ENCODE peak calls at places on chromosomes 12 and 14, in eight cellular contexts. J is ovary, O is neural crest cell, D is MM.1S, G is body of pancreas, H is OCI-LY7, T is AG04450, B is lower lobe of right lung. X is an unnamed sample.

GRCh38 chr12:58608711-58609110 is 311.6 kb downstream of the LRIG3 start:
- DNase-seq in J (no peak), O (no peak), D (no peak), G (no peak), H (no peak), T (no peak), B (no peak), X (no peak)

GRCh38 chr12:99287136-99287535 is 360.4 kb upstream of the GARIN6 start:
- DNase-seq in J (no peak), O (no peak), D (no peak), G (no peak), H (no peak), T (no peak), B (no peak), X (no peak)

GRCh38 chr14:96938946-96939345 is 141.8 kb downstream of the VRK1 start:
- DNase-seq in J (no peak), O (no peak), D (no peak), G (no peak), H (no peak), T (no peak), B (no peak), X (no peak)

GRCh38 chr14:55138091-55138490 is 9.0 kb downstream of the LGALS3 start:
- DNase-seq in J (no peak), O (no peak), D (no peak), G (no peak), H (peak), T (no peak), B (no peak), X (no peak)

GRCh38 chr12:115506822-115507629 is 770.5 kb downstream of the MED13L start:
- DNase-seq in J (no peak), O (no peak), D (no peak), G (no peak), H (no peak), T (no peak), B (no peak), X (no peak)

GRCh38 chr12:123937707-123938600 is 34.7 kb downstream of the CCDC92 start:
- DNase-seq in J (no peak), O (no peak), D (peak), G (no peak), H (no peak), T (no peak), B (no peak), X (no peak)

GRCh38 chr14:74140374-74140850 is 55.7 kb downstream of the LIN52 start:
- DNase-seq in J (no peak), O (no peak), D (no peak), G (peak), H (peak), T (no peak), B (peak), X (peak)

GRCh38 chr14:87566986-87567385 is 426.0 kb downstream of the GALC start:
- DNase-seq in J (no peak), O (no peak), D (no peak), G (no peak), H (no peak), T (no peak), B (no peak), X (no peak)

GRCh38 chr12:46089414-46090162 is 99.2 kb upstream of the SCAF11 start:
- DNase-seq in J (no peak), O (no peak), D (peak), G (no peak), H (peak), T (no peak), B (no peak), X (no peak)

GRCh38 chr14:66600416-66600815 is 92.5 kb downstream of the GPHN start:
- DNase-seq in J (no peak), O (no peak), D (no peak), G (no peak), H (no peak), T (no peak), B (no peak), X (no peak)

GRCh38 chr14:101150010-101150409 is 246.5 kb upstream of the RTL1 start:
- DNase-seq in J (no peak), O (no peak), D (no peak), G (no peak), H (no peak), T (no peak), B (no peak), X (no peak)

GRCh38 chr14:58824106-58824505 is 186.3 kb downstream of the DACT1 start:
- DNase-seq in J (no peak), O (no peak), D (no peak), G (no peak), H (no peak), T (no peak), B (no peak), X (no peak)

GRCh38 chr12:126483145-126484068 is 1418.2 kb downstream of the AACS start:
- DNase-seq in J (no peak), O (no peak), D (no peak), G (peak), H (no peak), T (no peak), B (no peak), X (no peak)

GRCh38 chr12:2411586-2412304 is 359.0 kb downstream of the CACNA1C start:
- DNase-seq in J (no peak), O (no peak), D (no peak), G (no peak), H (no peak), T (no peak), B (no peak), X (no peak)

GRCh38 chr14:37047996-37048395 is 124.4 kb downstream of the SLC25A21 start:
- DNase-seq in J (no peak), O (no peak), D (no peak), G (no peak), H (no peak), T (no peak), B (no peak), X (no peak)
- TF ChIP-seq CTCF in J (no peak), O (no peak), D (no peak), G (no peak), H (no peak), T (no peak), B (no peak), X (no peak)

GRCh38 chr12:14775652-14776020 is 27.6 kb downstream of the WBP11 start:
- DNase-seq in J (no peak), O (no peak), D (no peak), G (no peak), H (no peak), T (no peak), B (no peak), X (no peak)

GRCh38 chr12:14774074-14774943 is 29.0 kb downstream of the WBP11 start:
- DNase-seq in J (peak), O (peak), D (peak), G (peak), H (peak), T (peak), B (peak), X (peak)

GRCh38 chr12:14774944-14775651 is 28.2 kb downstream of the WBP11 start:
- DNase-seq in J (peak), O (no peak), D (no peak), G (peak), H (peak), T (no peak), B (peak), X (peak)

GRCh38 chr12:14777271-14777670 is 26.0 kb downstream of the WBP11 start:
- DNase-seq in J (no peak), O (no peak), D (no peak), G (peak), H (no peak), T (no peak), B (no peak), X (no peak)

DNA sequence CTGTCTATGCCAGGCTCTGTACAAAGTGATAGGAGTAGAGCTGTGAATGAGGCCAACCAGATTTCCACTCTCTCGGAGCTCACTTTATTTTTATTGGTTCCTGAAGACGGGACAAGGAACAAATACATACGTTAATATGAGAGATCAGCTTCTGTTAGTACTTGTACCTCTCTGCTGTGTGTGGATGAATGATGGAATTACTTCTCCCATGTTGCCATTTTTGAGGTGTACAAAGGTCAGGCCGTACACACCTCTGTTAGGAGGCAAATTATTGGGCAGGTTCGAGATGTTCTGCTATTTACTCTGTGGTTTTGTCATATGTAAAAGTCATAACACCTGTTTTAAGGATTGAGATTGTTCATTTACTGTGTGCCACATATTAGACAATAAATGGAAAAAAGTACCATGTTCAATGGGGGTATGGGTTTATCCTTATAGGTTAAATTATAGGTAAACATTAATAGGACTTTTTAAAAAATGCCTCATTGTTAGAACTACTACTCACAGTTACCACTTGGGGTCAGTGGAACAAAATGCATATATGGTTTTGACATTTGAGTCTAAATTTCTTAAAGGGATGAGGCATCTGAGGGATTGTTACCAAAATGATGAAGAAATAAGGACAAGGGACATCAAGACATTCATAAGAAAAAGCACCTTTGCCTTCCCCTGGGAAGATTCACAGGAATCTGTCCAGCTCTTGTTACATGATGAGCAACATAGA is 26.9 kb downstream of the WBP11 start:
- DNase-seq in J (no peak), O (no peak), D (peak), G (no peak), H (peak), T (no peak), B (no peak), X (no peak)
- TF ChIP-seq CTCF in J (no peak), O (peak), D (peak), G (peak), H (peak), T (peak), B (no peak), X (peak)

GRCh38 chr12:86283607-86284006 is 27.4 kb upstream of the MGAT4C start:
- DNase-seq in J (no peak), O (no peak), D (no peak), G (no peak), H (no peak), T (no peak), B (no peak), X (no peak)
- TF ChIP-seq CTCF in J (no peak), O (no peak), D (no peak), G (no peak), H (no peak), T (no peak), B (no peak), X (no peak)

GRCh38 chr12:50764116-50764860 is 387 bp downstream of the ATF1 start:
- DNase-seq in J (peak), O (peak), D (peak), G (peak), H (peak), T (no peak), B (peak), X (no peak)
- TF ChIP-seq CTCF in J (no peak), O (no peak), D (no peak), G (peak), H (no peak), T (no peak), B (no peak), X (no peak)

DNA sequence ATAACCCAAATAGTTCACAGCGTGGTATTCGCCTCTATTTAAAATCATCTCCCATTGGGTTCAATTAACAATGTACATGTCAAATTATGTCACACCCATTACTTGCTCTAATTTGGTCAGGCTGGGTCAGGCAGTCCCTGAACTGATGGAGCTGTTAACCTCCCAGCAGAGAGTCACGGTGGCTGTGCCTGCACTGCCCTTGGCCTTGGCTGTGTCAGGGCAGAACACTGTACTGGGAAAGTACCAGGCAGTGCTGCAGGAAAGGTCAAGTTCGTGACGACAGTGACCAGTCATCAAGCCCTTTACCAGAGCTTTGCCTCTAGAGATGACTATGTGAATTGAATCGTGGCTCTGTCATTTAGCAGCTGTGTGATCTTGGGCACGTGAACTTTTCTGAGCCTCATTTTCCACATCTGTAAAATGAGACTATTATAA is 100.0 kb downstream of the ARF6 start:
- DNase-seq in J (no peak), O (no peak), D (no peak), G (no peak), H (no peak), T (no peak), B (no peak), X (no peak)
- TF ChIP-seq CTCF in J (no peak), O (no peak), D (no peak), G (no peak), H (no peak), T (no peak), B (no peak), X (no peak)

GRCh38 chr14:32933943-32934890 is 4.5 kb upstream of the NPAS3 start:
- DNase-seq in J (peak), O (peak), D (no peak), G (peak), H (no peak), T (no peak), B (no peak), X (no peak)
- TF ChIP-seq CTCF in J (no peak), O (no peak), D (no peak), G (no peak), H (no peak), T (no peak), B (no peak), X (no peak)

X was measured in left ventricle myocardium inferior.